ENCODE peak calls at places on chromosomes 5 and 9, in nine cellular contexts. A is heart right ventricle, S is GM19239, N is T-cell, H is NCI-H1436, M is A172, F is ELR, U is nucleus accumbens, G is ovary. Z is an unnamed sample.

GRCh38 chr9:85743290-85744128 is 1.8 kb upstream of the AGTPBP1 start:
- DNase-seq in F (peak; percentile 86), S (no peak), U (no peak), A (no peak), H (no peak), N (no peak), G (no peak), M (peak; percentile 93), Z (no peak)

GRCh38 chr9:128688501-128689292 is at the start of gene SET:
- DNase-seq in N (peak; percentile 92), S (peak; percentile 99), G (peak; percentile 95), M (peak; percentile 87), F (peak; percentile 95), U (peak; percentile 88), A (peak; percentile 97), H (peak; percentile 94), Z (peak; percentile 90)

GRCh38 chr5:149962040-149962439 is 1.5 kb downstream of the SLC26A2 start:
- DNase-seq in U (no peak), M (peak; percentile 56), F (peak; percentile 81), N (no peak), H (no peak), G (no peak), S (no peak), A (no peak), Z (no peak)

GRCh38 chr9:107024193-107024592 is 161.2 kb downstream of the ZNF462 start:
- DNase-seq in A (no peak), S (peak; percentile 19), G (no peak), M (peak; percentile 52), U (no peak), N (no peak), F (peak; percentile 43), H (no peak), Z (no peak)

GRCh38 chr5:91302335-91302734 is 80.8 kb downstream of the ARRDC3 start:
- DNase-seq in S (no peak), N (no peak), U (no peak), M (no peak), A (no peak), F (no peak), H (no peak), G (no peak), Z (no peak)

GRCh38 chr5:124732891-124733670 is 13.4 kb downstream of the ZNF608 start:
- DNase-seq in S (no peak), U (no peak), H (no peak), A (no peak), N (no peak), M (no peak), F (no peak), G (no peak), Z (no peak)

GRCh38 chr5:93589348-93589662 is 6.3 kb downstream of the NR2F1 start:
- DNase-seq in S (no peak), M (no peak), A (no peak), N (no peak), G (no peak), H (no peak), F (no peak), U (no peak), Z (no peak)

GRCh38 chr9:111704503-111704902 is 43.1 kb downstream of the GNG10 start:
- DNase-seq in U (no peak), N (no peak), F (no peak), M (no peak), G (no peak), S (no peak), H (no peak), A (no peak), Z (no peak)

GRCh38 chr5:142086229-142086628 is 22.4 kb upstream of the NDFIP1 start:
- DNase-seq in M (no peak), S (no peak), U (no peak), H (no peak), F (no peak), A (no peak), G (no peak), N (no peak), Z (no peak)

GRCh38 chr5:141865406-141865805 is 12.8 kb downstream of the PCDH1 start:
- DNase-seq in N (no peak), H (no peak), S (no peak), A (no peak), F (no peak), G (no peak), U (no peak), M (no peak), Z (no peak)

GRCh38 chr5:59543826-59544442 is 349.6 kb downstream of the PDE4D start:
- DNase-seq in A (no peak), H (no peak), U (no peak), N (no peak), M (peak; percentile 23), F (no peak), G (no peak), S (no peak), Z (no peak)

GRCh38 chr5:138439537-138440225 is 824 bp downstream of the REEP2 start:
- DNase-seq in U (no peak), A (no peak), F (peak; percentile 22), G (peak; percentile 36), S (peak; percentile 36), M (peak; percentile 7), H (no peak), N (no peak), Z (no peak)

GRCh38 chr9:136984464-136985026 is 1.8 kb downstream of the LCNL1 start:
- DNase-seq in A (peak; percentile 21), H (no peak), S (no peak), M (no peak), U (no peak), F (no peak), N (no peak), G (no peak), Z (no peak)

GRCh38 chr5:116478461-116478860 is 96.2 kb downstream of the SEMA6A start:
- DNase-seq in A (no peak), F (no peak), H (no peak), G (no peak), M (peak; percentile 8), N (no peak), U (no peak), S (no peak), Z (no peak)

GRCh38 chr5:39520232-39520572 is 95.4 kb upstream of the DAB2 start:
- DNase-seq in U (no peak), S (no peak), H (no peak), F (peak; percentile 89), M (peak; percentile 80), A (no peak), N (no peak), G (no peak), Z (no peak)

GRCh38 chr9:97958812-97959511 is 21.0 kb upstream of the HEMGN start:
- DNase-seq in M (no peak), A (no peak), H (no peak), G (no peak), F (peak; percentile 80), U (no peak), N (no peak), S (no peak), Z (no peak)

GRCh38 chr9:88090151-88090581 is 48.1 kb downstream of the SPATA31C2 start:
- DNase-seq in A (peak; percentile 29), N (no peak), F (no peak), H (no peak), M (no peak), S (no peak), U (no peak), G (peak; percentile 69), Z (no peak)

GRCh38 chr5:179147991-179148702 is 88.0 kb downstream of the ZNF354C start:
- DNase-seq in F (no peak), N (no peak), M (no peak), A (peak; percentile 2), S (no peak), H (no peak), U (no peak), G (no peak), Z (no peak)

GRCh38 chr5:32710859-32711692 is at the start of gene NPR3:
- DNase-seq in S (no peak), M (no peak), U (no peak), A (peak; percentile 37), G (no peak), F (peak; percentile 58), H (no peak), N (no peak), Z (no peak)

GRCh38 chr5:10538103-10538788 is 25.6 kb upstream of the ANKRD33B start:
- DNase-seq in H (no peak), F (no peak), M (no peak), U (no peak), S (no peak), N (no peak), A (no peak), G (no peak), Z (no peak)

GRCh38 chr9:137085918-137086530 is 761 bp upstream of the MAN1B1 start:
- DNase-seq in G (peak; percentile 45), M (peak; percentile 61), A (peak; percentile 66), N (no peak), S (no peak), U (no peak), H (no peak), F (peak; percentile 69), Z (no peak)

GRCh38 chr9:93228453-93228852 is 44.5 kb downstream of the WNK2 start:
- DNase-seq in F (no peak), H (no peak), A (no peak), G (no peak), N (no peak), S (no peak), U (no peak), M (no peak), Z (no peak)

GRCh38 chr5:14185336-14186131 is 42.4 kb downstream of the TRIO start:
- DNase-seq in A (peak; percentile 25), N (no peak), G (no peak), F (peak; percentile 89), S (no peak), M (peak; percentile 87), U (peak; percentile 39), H (no peak), Z (no peak)

GRCh38 chr5:6728011-6728794 is 15.0 kb downstream of the TENT4A start:
- DNase-seq in F (no peak), S (no peak), N (no peak), G (peak; percentile 4), A (no peak), M (no peak), H (peak; percentile 42), U (no peak), Z (no peak)

GRCh38 chr5:175867587-175868347 is 3.6 kb upstream of the CPLX2 start:
- DNase-seq in U (no peak), H (peak; percentile 22), S (peak; percentile 13), F (peak; percentile 42), M (no peak), N (no peak), G (no peak), A (no peak), Z (no peak)

GRCh38 chr9:69097053-69097452 is 61.5 kb downstream of the FXN start:
- DNase-seq in A (no peak), G (no peak), N (no peak), S (no peak), M (peak; percentile 83), H (no peak), F (peak; percentile 96), U (no peak), Z (no peak)

GRCh38 chr5:126354012-126354856 is 69.0 kb upstream of the GRAMD2B start:
- DNase-seq in A (no peak), G (no peak), S (peak; percentile 17), N (no peak), M (peak; percentile 98), U (no peak), F (peak; percentile 99), H (no peak), Z (no peak)

GRCh38 chr9:9645006-9645405 is 967.8 kb downstream of the PTPRD start:
- DNase-seq in N (no peak), H (no peak), A (no peak), F (no peak), S (no peak), G (no peak), U (no peak), M (no peak), Z (no peak)

GRCh38 chr5:177356756-177357458 is 817 bp upstream of the RGS14 start:
- DNase-seq in N (no peak), G (no peak), A (no peak), U (no peak), H (no peak), S (no peak), M (no peak), F (no peak), Z (no peak)

GRCh38 chr9:117616436-117616835 is 87.8 kb upstream of the TLR4 start:
- DNase-seq in U (no peak), S (no peak), F (no peak), M (no peak), H (peak; percentile 50), G (no peak), N (no peak), A (no peak), Z (no peak)

GRCh38 chr5:154087260-154087659 is 48.5 kb downstream of the MFAP3 start:
- DNase-seq in F (peak; percentile 21), M (peak; percentile 70), A (no peak), H (no peak), G (no peak), S (no peak), N (no peak), U (no peak), Z (no peak)

Z was measured in activated T-helper 9 cell treated with anti-CD3 and anti-CD28 coated beads, Interleukin-2, amount 50 U/mL, for 16 hours.